ENCODE peak calls at places on chromosomes 12 and 14, in six cellular contexts. M is fibroblast of pulmonary artery, Y is foreskin fibroblast, C is ovary, Q is heart left ventricle, S is cardiac muscle cell. P is an unnamed sample.

GRCh38 chr12:18421840-18422239 is 160.5 kb downstream of the PIK3C2G start:
- DNase-seq in Y (no peak), M (peak; percentile 28), C (no peak), Q (no peak), S (peak; percentile 30), P (no peak)

GRCh38 chr14:61542848-61543790 is 152.2 kb upstream of the HIF1A start:
- DNase-seq in Y (no peak), M (peak; percentile 66), Q (no peak), C (no peak), S (peak; percentile 76), P (no peak)

GRCh38 chr12:71476513-71476912 is 36.9 kb downstream of the LGR5 start:
- DNase-seq in S (peak; percentile 75), C (no peak), Y (peak; percentile 90), Q (peak; percentile 28), M (peak; percentile 66), P (peak; percentile 77)

GRCh38 chr12:106416273-106416672 is 58.7 kb downstream of the POLR3B start:
- DNase-seq in C (peak; percentile 50), M (peak; percentile 38), Q (peak; percentile 31), Y (peak; percentile 16), S (peak; percentile 52), P (peak; percentile 69)

GRCh38 chr14:69247691-69248440 is 12.1 kb upstream of the GALNT16 start:
- DNase-seq in M (peak; percentile 72), C (peak; percentile 75), S (peak; percentile 76), Q (peak; percentile 63), Y (peak; percentile 93), P (peak; percentile 74)

GRCh38 chr14:101024686-101025085 is 121.2 kb upstream of the RTL1 start:
- DNase-seq in Y (no peak), M (no peak), C (peak; percentile 4), Q (no peak), S (no peak), P (no peak)

GRCh38 chr14:61107148-61107641 is 126.2 kb downstream of the SLC38A6 start:
- DNase-seq in M (peak; percentile 77), Q (peak; percentile 65), C (peak; percentile 44), S (peak; percentile 72), Y (peak; percentile 24), P (no peak)

GRCh38 chr14:91315844-91316267 is 71.4 kb upstream of the GPR68 start:
- DNase-seq in C (no peak), Y (no peak), M (no peak), S (no peak), Q (peak; percentile 27), P (no peak)

GRCh38 chr14:102326583-102326982 is 7.0 kb downstream of the ZNF839 start:
- DNase-seq in S (no peak), C (no peak), Y (no peak), Q (no peak), M (no peak), P (no peak)

GRCh38 chr12:109841356-109841755 is 8.2 kb upstream of the TRPV4 start:
- DNase-seq in S (no peak), C (no peak), Q (no peak), M (no peak), Y (no peak), P (no peak)

GRCh38 chr12:109842021-109842420 is 8.8 kb upstream of the TRPV4 start:
- DNase-seq in Q (no peak), C (no peak), Y (no peak), S (no peak), M (no peak), P (no peak)

GRCh38 chr12:109844091-109844490 is 10.9 kb upstream of the TRPV4 start:
- DNase-seq in C (no peak), Q (no peak), M (no peak), Y (no peak), S (no peak), P (no peak)

GRCh38 chr12:109847166-109847700 is 14.0 kb upstream of the TRPV4 start:
- DNase-seq in Q (no peak), S (no peak), Y (no peak), M (no peak), C (no peak), P (no peak)

DNA sequence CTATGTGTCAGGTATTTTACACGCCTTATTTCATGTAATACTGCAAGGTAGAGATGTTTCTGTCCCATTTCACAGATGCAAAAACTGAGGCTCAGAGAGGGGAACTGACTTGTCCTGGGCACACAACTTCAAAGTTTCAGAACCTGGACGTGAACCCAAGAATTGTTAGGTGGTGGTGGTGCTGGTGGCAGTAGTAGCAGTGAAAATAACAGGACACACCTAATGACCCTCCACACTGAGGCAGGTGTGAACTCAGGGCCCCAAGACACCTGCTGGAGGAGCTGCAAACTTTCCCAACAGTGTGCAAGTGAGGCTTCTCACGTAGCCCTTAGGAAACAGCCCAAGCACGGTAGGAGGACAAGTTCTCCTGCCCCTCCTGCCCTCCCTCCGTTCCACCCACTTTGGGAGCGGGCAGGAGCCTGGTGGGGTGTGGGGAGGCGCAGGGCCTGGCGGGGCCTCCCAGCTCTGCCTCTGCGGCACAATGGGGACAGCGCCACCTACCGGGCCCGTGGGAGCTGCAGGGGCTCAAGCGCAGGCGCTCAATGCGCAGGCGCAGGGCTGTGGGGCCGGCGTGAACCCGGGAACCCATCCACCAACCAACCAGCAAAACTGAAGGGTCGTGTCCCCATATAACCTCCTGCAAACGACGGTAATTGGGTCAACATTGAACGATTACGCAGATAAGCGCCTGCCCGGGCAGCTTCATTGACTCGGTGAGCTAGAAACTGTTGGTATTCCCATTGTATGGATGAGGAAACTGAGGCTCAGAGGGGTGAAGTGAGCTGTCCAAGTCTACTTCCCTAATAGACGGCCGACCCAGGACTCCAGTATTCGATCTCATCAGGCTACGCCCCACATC is 12.0 kb upstream of the TRPV4 start:
- DNase-seq in Q (peak; percentile 90), M (peak; percentile 79), C (peak; percentile 92), Y (peak; percentile 62), S (peak; percentile 85), P (peak; percentile 24)
- H3K4me3 ChIP-seq in Q (peak overlapping the region; percentile 33), M (peak overlapping the region; percentile 39), C (no peak overlapping the region), Y (peak overlapping the region; percentile 39), S (no peak overlapping the region), P (peak overlapping the region; percentile 25)

GRCh38 chr12:6354539-6355393 is 12.9 kb upstream of the TNFRSF1A start:
- DNase-seq in M (no peak), Q (no peak), S (no peak), Y (no peak), C (no peak), P (no peak)

GRCh38 chr12:6358886-6359285 is 16.5 kb downstream of the SCNN1A start:
- DNase-seq in M (no peak), C (no peak), Q (no peak), S (no peak), Y (no peak), P (no peak)

GRCh38 chr12:6352198-6353173 is 10.6 kb upstream of the TNFRSF1A start:
- DNase-seq in M (no peak), Q (no peak), Y (no peak), S (no peak), C (no peak), P (no peak)

GRCh38 chr12:6356374-6356820 is 14.5 kb upstream of the TNFRSF1A start:
- DNase-seq in Y (no peak), C (no peak), S (no peak), M (no peak), Q (no peak), P (no peak)

GRCh38 chr12:6355491-6356373 is 13.9 kb upstream of the TNFRSF1A start:
- DNase-seq in C (no peak), Y (no peak), S (no peak), Q (no peak), M (no peak), P (no peak)
- TF ChIP-seq CTCF in C (no peak), Y (no peak), S (no peak), Q (no peak), M (no peak), P (no peak)

GRCh38 chr14:73273799-73274198 is 36.5 kb downstream of the PAPLN start:
- DNase-seq in S (no peak), Y (no peak), Q (no peak), C (no peak), M (no peak), P (no peak)

GRCh38 chr14:73266317-73266716 is 29.0 kb downstream of the PAPLN start:
- DNase-seq in Q (no peak), C (no peak), M (no peak), S (no peak), Y (no peak), P (no peak)

GRCh38 chr14:73267474-73267873 is 30.2 kb downstream of the PAPLN start:
- DNase-seq in C (no peak), M (no peak), Y (no peak), S (no peak), Q (no peak), P (no peak)

GRCh38 chr14:73272393-73272792 is 35.1 kb downstream of the PAPLN start:
- DNase-seq in Q (no peak), Y (no peak), S (no peak), M (no peak), C (no peak), P (no peak)

DNA sequence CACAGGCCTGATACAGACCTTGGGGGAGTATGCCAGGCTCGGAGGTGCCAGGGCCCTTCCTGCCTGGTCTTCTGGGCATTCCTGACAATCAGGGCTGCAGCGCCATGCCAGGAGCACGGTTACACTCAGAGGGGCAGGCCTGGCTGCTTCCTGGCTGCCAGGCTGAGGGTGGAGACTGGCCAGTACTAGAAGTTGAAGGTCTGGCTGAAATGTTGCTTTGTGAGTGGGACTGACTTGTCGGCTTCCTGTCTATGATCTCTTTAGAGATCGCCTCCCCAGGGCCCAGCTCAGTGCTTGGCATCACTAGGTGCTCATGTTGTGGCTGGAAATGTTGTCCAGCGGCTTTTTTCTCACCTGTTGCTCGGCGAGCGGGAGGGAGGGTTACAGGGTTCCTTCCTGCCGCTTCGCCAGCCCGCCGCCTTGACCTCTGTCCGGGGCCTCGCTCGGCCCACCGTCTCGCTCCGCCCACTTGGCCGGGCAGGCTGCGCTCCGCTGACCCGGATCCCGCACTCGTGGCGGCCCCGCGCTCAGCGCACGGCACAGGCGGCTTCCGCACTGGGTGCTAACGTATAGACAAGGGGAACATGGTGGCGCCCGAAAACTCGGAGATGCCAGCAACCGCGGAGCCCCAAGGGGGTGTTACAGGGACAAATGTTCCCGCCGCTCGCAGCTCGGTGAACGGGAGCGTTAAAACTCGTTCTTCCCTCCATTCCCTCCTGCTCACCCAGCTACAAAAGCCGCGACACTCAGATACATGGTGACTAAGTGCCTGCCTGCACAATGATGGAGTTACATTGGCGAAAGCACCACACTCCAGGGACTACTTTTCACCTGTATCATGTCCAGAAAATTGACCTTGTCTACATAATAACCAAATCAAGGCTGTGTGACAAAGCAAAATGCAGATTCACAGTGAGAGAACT is 32.7 kb downstream of the PAPLN start:
- DNase-seq in Y (peak; percentile 32), M (peak; percentile 51), C (peak; percentile 77), S (peak; percentile 48), Q (peak; percentile 67), P (no peak)
- H3K4me3 ChIP-seq in Y (peak overlapping the region; percentile 36), M (peak overlapping the region; percentile 18), C (peak overlapping the region; percentile 28), S (peak overlapping the region; percentile 9), Q (peak overlapping the region; percentile 54), P (peak overlapping the region; percentile 26)

GRCh38 chr14:67674139-67674479 is 323 bp downstream of the VTI1B start:
- DNase-seq in S (peak; percentile 58), Q (peak; percentile 81), Y (no peak), C (peak; percentile 72), M (peak; percentile 44), P (no peak)
- TF ChIP-seq CTCF in S (peak; percentile 32), Q (peak; percentile 24), Y (peak; percentile 17), C (no peak), M (peak; percentile 5), P (peak; percentile 8)

DNA sequence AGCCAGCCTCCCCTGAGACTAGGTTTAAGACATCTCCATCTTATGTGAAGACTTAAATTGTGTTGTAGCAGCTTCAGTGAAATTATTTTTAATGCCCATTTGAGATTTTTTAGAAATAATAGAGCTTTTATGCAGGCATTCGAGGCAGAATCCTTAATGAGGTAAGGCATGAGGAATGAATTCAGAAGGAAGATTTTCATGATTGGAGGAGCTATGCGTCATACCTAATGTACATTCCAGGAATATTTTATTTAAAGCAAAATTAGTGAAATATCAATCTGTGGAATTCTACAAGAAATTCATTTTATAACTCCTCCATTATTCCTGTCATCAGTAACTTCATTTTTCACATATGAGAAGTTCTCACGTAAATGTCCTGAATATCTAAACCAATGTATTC is 36.0 kb upstream of the GARIN6 start:
- DNase-seq in S (no peak), Q (no peak), Y (no peak), M (peak; percentile 3), C (no peak), P (no peak)
- H3K4me3 ChIP-seq in S (no peak overlapping the region), Q (no peak overlapping the region), Y (no peak overlapping the region), M (no peak overlapping the region), C (no peak overlapping the region), P (no peak overlapping the region)